ENCODE peak calls at places on chromosomes 1 and 21, in five cellular contexts. Y is tibial nerve; D is prostate gland; R is CD8-positive, alpha-beta T cell; M is esophagus squamous epithelium. Q is an unnamed sample.

GRCh38 chr1:9595156-9595967 is 6.7 kb downstream of the TMEM201 start:
- DNase-seq in Y (no peak), D (no peak), M (no peak), R (no peak), Q (no peak)

GRCh38 chr1:223426936-223427335 is 33.7 kb downstream of the CCDC185 start:
- DNase-seq in R (no peak), Y (no peak), D (no peak), M (no peak), Q (no peak)

GRCh38 chr1:70518106-70518505 is 107.0 kb downstream of the CTH start:
- DNase-seq in R (no peak), D (no peak), Y (no peak), M (no peak), Q (no peak)

GRCh38 chr1:21703318-21703963 is 34.3 kb upstream of the RAP1GAP start:
- DNase-seq in M (no peak), Y (no peak), D (no peak), R (no peak), Q (no peak)

GRCh38 chr1:82598816-82599215 is 798.1 kb downstream of the ADGRL2 start:
- DNase-seq in R (no peak), Y (no peak), D (no peak), M (no peak), Q (no peak)

GRCh38 chr1:183287191-183287675 is 101.2 kb downstream of the LAMC2 start:
- DNase-seq in Y (no peak), D (no peak), M (no peak), R (no peak), Q (no peak)

GRCh38 chr1:222464841-222465210 is 83.1 kb downstream of the HHIPL2 start:
- DNase-seq in D (peak; percentile 22), Y (no peak), M (no peak), R (peak; percentile 59), Q (peak; percentile 54)

GRCh38 chr1:30541721-30542485 is 181.5 kb downstream of the MATN1 start:
- DNase-seq in D (no peak), R (no peak), M (no peak), Y (no peak), Q (no peak)

GRCh38 chr21:27636671-27637070 is 669.8 kb upstream of the ADAMTS5 start:
- DNase-seq in M (no peak), Y (no peak), D (no peak), R (no peak), Q (no peak)

GRCh38 chr1:164914208-164914607 is 355.2 kb downstream of the PBX1 start:
- DNase-seq in M (no peak), Y (no peak), R (no peak), D (peak; percentile 24), Q (no peak)

GRCh38 chr1:18653375-18653774 is 22.7 kb downstream of the PAX7 start:
- DNase-seq in M (no peak), R (no peak), D (no peak), Y (no peak), Q (no peak)

GRCh38 chr1:229127301-229127700 is 143.6 kb upstream of the RAB4A start:
- DNase-seq in Y (no peak), D (no peak), M (no peak), R (no peak), Q (no peak)

GRCh38 chr1:8721681-8722324 is 95.6 kb downstream of the RERE start:
- DNase-seq in D (no peak), Y (no peak), R (no peak), M (no peak), Q (no peak)

GRCh38 chr1:236904874-236905741 is 99.1 kb downstream of the MT1HL1 start:
- DNase-seq in R (no peak), M (no peak), Y (no peak), D (no peak), Q (no peak)

GRCh38 chr1:96416111-96416595 is 305.4 kb upstream of the PTBP2 start:
- DNase-seq in D (no peak), R (no peak), Y (no peak), M (no peak), Q (no peak)

GRCh38 chr1:109162626-109163025 is 48.7 kb downstream of the ELAPOR1 start:
- DNase-seq in Y (no peak), M (no peak), R (no peak), D (no peak), Q (no peak)

GRCh38 chr1:156618853-156619581 is at the start of gene HAPLN2:
- DNase-seq in R (peak; percentile 23), Y (no peak), D (no peak), M (no peak), Q (no peak)

GRCh38 chr1:163668472-163668871 is 346.7 kb downstream of the NUF2 start:
- DNase-seq in D (no peak), Y (no peak), R (no peak), M (no peak), Q (no peak)
- H3K27ac ChIP-seq in D (no peak overlapping the region), Y (no peak overlapping the region), R (no peak overlapping the region), M (no peak overlapping the region), Q (no peak overlapping the region)

GRCh38 chr1:63214553-63214952 is 107.8 kb upstream of the FOXD3 start:
- DNase-seq in R (no peak), D (no peak), Y (no peak), M (no peak), Q (no peak)
- H3K27ac ChIP-seq in R (no peak overlapping the region), D (no peak overlapping the region), Y (no peak overlapping the region), M (no peak overlapping the region), Q (no peak overlapping the region)

DNA sequence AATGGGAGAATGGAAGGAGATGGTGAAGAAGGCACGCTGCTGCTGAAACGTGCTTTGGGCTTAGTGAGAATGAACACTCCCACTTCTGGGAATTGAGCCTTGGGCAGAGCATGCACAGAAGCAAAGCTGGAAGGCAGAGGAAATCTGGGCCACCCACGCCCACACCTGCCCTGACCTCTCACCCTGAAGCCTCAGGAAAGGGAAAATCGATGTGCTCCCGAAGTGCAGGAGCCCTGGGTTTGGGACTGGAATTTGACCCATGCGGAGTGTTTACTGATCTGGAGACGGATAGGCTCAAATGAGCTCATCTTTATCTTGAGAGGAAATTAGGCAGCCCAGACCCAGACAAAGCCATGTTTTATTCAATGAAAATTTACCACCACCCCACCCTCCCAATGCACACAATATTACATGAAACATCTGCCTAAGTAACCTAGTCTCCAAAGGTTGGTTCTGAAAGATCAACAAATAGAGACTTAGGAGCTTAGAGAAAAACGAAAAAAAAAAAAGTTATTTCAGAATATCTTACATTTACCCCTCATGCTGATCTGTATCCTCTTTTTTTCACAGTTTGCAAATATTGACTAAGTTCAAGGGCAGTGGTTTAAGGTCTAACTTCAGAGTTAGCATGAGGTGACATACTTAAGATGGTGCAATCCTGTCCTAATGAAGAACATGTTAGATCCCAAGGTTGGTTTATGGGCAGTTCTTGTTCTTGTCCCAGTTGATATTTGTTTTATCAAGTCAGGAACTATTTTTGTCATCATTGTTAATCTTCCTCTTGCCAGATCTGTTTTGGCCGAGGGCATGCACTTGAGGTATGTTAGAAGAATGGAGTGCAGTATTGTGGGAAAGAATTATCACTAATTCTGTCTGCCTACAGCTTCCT is 63.0 kb downstream of the PROX1 start:
- DNase-seq in R (no peak), D (peak; percentile 8), Y (no peak), M (no peak), Q (no peak)
- H3K27ac ChIP-seq in R (no peak overlapping the region), D (no peak overlapping the region), Y (no peak overlapping the region), M (no peak overlapping the region), Q (no peak overlapping the region)

GRCh38 chr1:53303651-53304515 is 24.0 kb downstream of the LRP8 start:
- DNase-seq in M (no peak), Y (no peak), R (no peak), D (no peak), Q (no peak)
- H3K27ac ChIP-seq in M (no peak overlapping the region), Y (no peak overlapping the region), R (no peak overlapping the region), D (no peak overlapping the region), Q (no peak overlapping the region)

DNA sequence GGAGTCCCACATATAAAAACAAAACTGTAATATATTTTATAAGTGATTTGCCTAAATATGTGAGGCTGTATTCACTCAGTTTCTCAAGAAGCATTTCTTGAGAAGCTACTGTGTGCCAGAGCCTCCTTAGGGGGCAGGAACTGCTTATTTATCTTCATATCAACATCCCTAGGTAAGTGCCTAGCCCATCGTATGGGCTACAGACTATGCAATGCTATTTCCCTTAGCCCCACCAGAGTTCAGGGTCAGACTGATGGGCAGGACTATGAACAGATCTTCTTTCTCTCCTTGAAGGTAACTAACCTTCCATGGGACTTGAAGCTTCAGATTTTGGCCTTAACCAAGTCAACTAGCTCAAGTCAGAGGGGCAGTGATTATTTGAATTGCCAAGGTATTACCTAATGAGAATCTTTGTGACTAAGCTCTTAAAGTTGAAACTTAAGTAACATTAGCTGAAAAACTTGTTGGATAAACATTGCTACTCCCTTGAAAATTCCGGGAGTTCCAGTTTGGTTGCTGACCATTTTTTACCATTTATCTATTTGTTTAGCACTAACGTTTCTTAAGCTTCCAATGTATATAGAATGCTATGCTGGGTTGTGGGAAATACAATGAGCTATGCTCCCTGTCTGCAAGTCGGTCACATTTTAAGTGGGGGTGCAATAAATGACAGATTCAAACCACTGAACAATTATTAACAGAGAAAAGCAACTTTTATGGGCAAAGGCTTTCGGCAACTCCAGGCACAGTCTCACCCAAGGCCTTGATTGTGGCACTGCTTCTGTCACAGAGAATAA is 85.2 kb downstream of the GPR88 start:
- DNase-seq in R (no peak), D (no peak), Y (no peak), M (no peak), Q (no peak)
- H3K27ac ChIP-seq in R (no peak overlapping the region), D (no peak overlapping the region), Y (no peak overlapping the region), M (no peak overlapping the region), Q (no peak overlapping the region)

GRCh38 chr21:29343517-29343916 is 44.8 kb downstream of the BACH1 start:
- DNase-seq in D (no peak), Y (no peak), R (no peak), M (no peak), Q (no peak)
- H3K27ac ChIP-seq in D (no peak overlapping the region), Y (peak overlapping the region; percentile 62), R (no peak overlapping the region), M (no peak overlapping the region), Q (no peak overlapping the region)

GRCh38 chr1:1903224-1903623 is 11.8 kb upstream of the CALML6 start:
- DNase-seq in R (no peak), M (no peak), D (no peak), Y (no peak), Q (no peak)

GRCh38 chr1:1900883-1901640 is 10.2 kb upstream of the GNB1 start:
- DNase-seq in M (no peak), D (no peak), R (no peak), Y (no peak), Q (no peak)

GRCh38 chr1:1899967-1900327 is 9.1 kb upstream of the GNB1 start:
- DNase-seq in Y (no peak), D (no peak), R (no peak), M (no peak), Q (no peak)

GRCh38 chr1:1899266-1899966 is 8.5 kb upstream of the GNB1 start:
- DNase-seq in M (no peak), D (no peak), Y (no peak), R (peak; percentile 24), Q (no peak)

GRCh38 chr1:1901641-1902294 is 10.9 kb upstream of the GNB1 start:
- DNase-seq in M (no peak), D (no peak), R (no peak), Y (no peak), Q (no peak)
- H3K27ac ChIP-seq in M (no peak overlapping the region), D (no peak overlapping the region), R (no peak overlapping the region), Y (no peak overlapping the region), Q (no peak overlapping the region)

GRCh38 chr21:41705546-41706262 is 61.1 kb downstream of the RIPK4 start:
- DNase-seq in Y (no peak), D (no peak), R (no peak), M (no peak), Q (no peak)
- H3K27ac ChIP-seq in Y (no peak overlapping the region), D (no peak overlapping the region), R (no peak overlapping the region), M (peak overlapping the region; percentile 85), Q (no peak overlapping the region)

Q was measured in CD4-positive, CD25-positive, alpha-beta regulatory T cell.